ENCODE peak calls at places on chromosomes 13 and 19, in five cellular contexts. S is IMR-90, P is body of pancreas, W is breast epithelium, H is prostate gland. E is an unnamed sample.

GRCh38 chr13:99308481-99309087 is 1.4 kb upstream of the GPR183 start:
- DNase-seq in W (no peak), S (peak; percentile 63), H (no peak), P (no peak), E (no peak)

GRCh38 chr19:39320948-39321831 is 527 bp upstream of the LRFN1 start:
- DNase-seq in W (no peak), H (no peak), S (no peak), P (no peak), E (no peak)

GRCh38 chr13:44618326-44618725 is 42.2 kb upstream of the TSC22D1 start:
- DNase-seq in S (peak; percentile 44), W (no peak), H (no peak), P (no peak), E (no peak)

GRCh38 chr19:7986321-7987083 is 18.9 kb downstream of the ELAVL1 start:
- DNase-seq in S (peak; percentile 82), W (no peak), P (no peak), H (no peak), E (no peak)

GRCh38 chr19:5893907-5894703 is 9.5 kb downstream of the NDUFA11 start:
- DNase-seq in P (no peak), H (peak; percentile 61), W (no peak), S (no peak), E (peak; percentile 78)

GRCh38 chr19:40284501-40285352 is at the start of gene AKT2:
- DNase-seq in H (peak; percentile 31), S (peak; percentile 47), P (peak; percentile 12), W (peak; percentile 60), E (peak; percentile 78)

GRCh38 chr13:59750860-59751259 is 412.9 kb downstream of the DIAPH3 start:
- DNase-seq in H (no peak), S (peak; percentile 57), W (no peak), P (peak; percentile 18), E (no peak)

GRCh38 chr13:39347926-39348901 is 254.8 kb downstream of the LHFPL6 start:
- DNase-seq in S (no peak), W (no peak), P (no peak), H (no peak), E (peak; percentile 86)

GRCh38 chr19:50826492-50827240 is 3.1 kb upstream of the KLK1 start:
- DNase-seq in S (no peak), W (no peak), H (no peak), P (no peak), E (no peak)

GRCh38 chr13:51729853-51730553 is 74.0 kb downstream of the DHRS12 start:
- DNase-seq in W (no peak), H (no peak), S (peak; percentile 90), P (peak; percentile 60), E (peak; percentile 36)

GRCh38 chr19:30253581-30253996 is 118.6 kb upstream of the ZNF536 start:
- DNase-seq in S (no peak), P (no peak), H (no peak), W (no peak), E (no peak)
- H3K27ac ChIP-seq in S (no peak overlapping the region), P (no peak overlapping the region), H (no peak overlapping the region), W (no peak overlapping the region), E (no peak overlapping the region)

DNA sequence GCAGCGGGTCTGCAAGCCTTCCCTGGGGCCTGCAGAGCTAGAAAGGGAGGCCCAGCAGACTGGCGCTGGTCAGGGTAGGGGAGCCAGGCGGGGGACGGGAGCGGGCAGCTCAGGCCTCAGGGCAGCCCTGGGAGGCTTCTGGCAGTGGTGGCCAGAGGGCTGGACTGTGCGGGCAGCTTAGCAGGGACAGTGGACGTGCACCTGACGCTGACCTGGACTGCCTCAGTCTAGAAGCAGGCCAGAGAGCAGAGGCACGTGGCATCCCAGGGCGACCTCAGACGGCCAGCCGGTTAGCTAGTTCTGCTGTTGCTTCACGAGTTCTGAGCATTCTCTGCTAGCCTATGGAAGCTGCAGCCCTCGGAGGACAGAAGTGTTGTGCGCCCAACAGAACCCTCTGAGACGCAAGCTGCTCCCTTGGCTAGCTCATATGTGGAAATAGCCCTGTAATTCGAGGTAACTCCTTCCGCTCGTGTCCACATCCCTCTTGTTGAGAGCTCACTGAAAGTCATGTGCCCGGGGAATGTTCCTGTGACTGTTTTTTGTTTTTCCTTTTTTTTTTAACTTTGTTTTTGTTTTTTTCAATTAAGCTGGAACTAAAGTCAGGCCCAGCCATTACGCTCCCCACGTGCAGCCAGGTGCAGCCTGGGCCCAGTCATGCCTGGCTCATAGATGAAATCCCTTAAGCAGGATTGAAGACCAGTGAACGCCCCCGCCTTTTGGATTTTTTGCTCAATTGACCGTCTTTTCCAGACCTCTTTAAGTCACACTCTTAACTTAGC is 1.9 kb upstream of the FAM174C start:
- DNase-seq in S (no peak), W (no peak), P (no peak), H (no peak), E (no peak)
- TF ChIP-seq POLR2A in S (peak; percentile 19), W (no peak), P (no peak), H (no peak), E (no peak)

DNA sequence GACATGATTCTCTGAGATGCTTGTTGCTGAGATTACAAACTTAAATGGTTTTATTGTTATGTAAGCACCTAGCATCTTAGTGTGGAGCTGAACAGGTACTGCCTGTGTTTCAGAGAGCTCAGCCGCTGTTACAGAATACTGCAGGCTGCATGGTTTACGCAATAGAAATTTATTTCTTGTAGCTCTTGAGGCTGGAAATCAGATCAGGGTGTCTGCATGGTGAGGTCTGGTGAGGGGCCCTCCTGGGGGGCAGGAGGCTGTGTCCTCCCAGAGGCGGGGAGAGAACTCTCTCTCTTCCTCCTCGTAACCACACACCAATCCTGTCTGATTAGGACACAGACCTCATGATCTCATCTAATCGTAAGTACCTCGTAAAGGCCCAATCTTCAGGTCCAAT is 13.1 kb downstream of the ATP11A start:
- DNase-seq in H (no peak), S (no peak), W (no peak), P (no peak), E (no peak)
- H3K4me1 ChIP-seq in H (no peaks in the 10 kb centered on the region), S (peaks cover 12% of the 10 kb centered on the region), W (no peaks in the 10 kb centered on the region), P (no peaks in the 10 kb centered on the region), E (peaks cover 16% of the 10 kb centered on the region)

GRCh38 chr13:26222523-26223046 is 471 bp upstream of the RNF6 start:
- DNase-seq in H (no peak), S (no peak), W (no peak), P (no peak), E (no peak)
- H3K27ac ChIP-seq in H (peak overlapping the region; percentile 93), S (peak overlapping the region; percentile 96), W (peak overlapping the region; percentile 96), P (peak overlapping the region; percentile 97), E (peak overlapping the region; percentile 94)

GRCh38 chr13:113862191-113862765 is 1.6 kb downstream of the GAS6 start:
- DNase-seq in H (no peak), W (peak; percentile 46), S (peak; percentile 36), P (no peak), E (no peak)

GRCh38 chr13:113864303-113864890 is 521 bp upstream of the GAS6 start:
- DNase-seq in S (peak; percentile 33), P (no peak), W (peak; percentile 19), H (no peak), E (no peak)

GRCh38 chr13:113863511-113864302 is at the start of gene GAS6:
- DNase-seq in S (no peak), P (peak; percentile 68), W (peak; percentile 58), H (peak; percentile 55), E (peak; percentile 77)

GRCh38 chr13:113861433-113862030 is 2.3 kb downstream of the GAS6 start:
- DNase-seq in P (peak; percentile 2), W (peak; percentile 48), S (no peak), H (no peak), E (no peak)

DNA sequence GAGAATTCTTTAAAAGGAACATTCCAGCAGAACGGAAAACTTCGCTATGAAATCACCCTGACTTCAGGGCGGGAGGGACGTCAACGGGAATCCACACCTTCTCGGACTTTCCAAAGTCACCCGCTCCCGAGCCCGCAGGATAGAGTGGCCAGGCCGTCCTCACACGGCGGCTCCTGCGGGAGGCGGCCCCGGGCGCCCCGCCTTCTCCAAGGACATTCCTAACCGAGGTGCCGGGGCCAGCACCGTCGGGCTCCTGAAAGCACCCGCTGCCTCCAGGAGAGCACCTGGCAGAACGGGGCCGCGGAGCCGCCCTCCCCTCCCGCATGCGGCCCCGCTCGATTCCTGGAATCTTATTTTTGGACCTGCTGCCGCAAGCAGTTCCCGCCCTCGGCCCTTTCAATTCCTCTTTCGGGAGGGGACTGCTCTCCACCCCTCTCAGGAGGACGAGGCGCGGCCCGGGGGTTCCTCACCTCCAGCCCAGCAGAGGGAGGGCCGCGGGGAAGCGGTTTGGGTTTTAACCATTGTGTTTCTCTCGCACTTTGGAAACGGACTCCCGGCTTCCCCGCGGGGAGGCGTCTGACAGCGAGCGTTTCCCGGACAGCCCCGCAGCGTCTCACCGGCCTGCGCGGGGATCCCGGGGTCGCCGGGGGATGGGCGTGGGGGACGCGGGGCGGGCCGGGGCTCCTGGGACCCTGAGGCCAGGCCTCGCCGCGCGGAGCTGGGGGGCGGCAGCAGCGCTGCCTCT is 938 bp downstream of the GAS6 start:
- DNase-seq in S (no peak), H (no peak), W (peak; percentile 63), P (peak; percentile 64), E (peak; percentile 81)
- TF ChIP-seq POLR2A in S (no peak), H (peak; percentile 17), W (no peak), P (peak; percentile 72), E (no peak)

E was measured in heart left ventricle.